ENCODE peak calls at places on chromosomes 5 and 9, in eight cellular contexts. D, O, Q, A, R, T, Y and U are unnamed samples.
A peak's percentile ranks its signal among the peaks of the same experiment; 100 is the strongest.

GRCh38 chr9:108478431-108478837 is 377.4 kb downstream of the ACTL7B start:
- DNase-seq in D (no peak), O (no peak), Q (no peak), A (no peak), R (no peak), T (peak; percentile 91), Y (peak; percentile 32), U (no peak)

GRCh38 chr5:54701179-54701578 is 183.6 kb downstream of the SNX18 start:
- DNase-seq in D (peak; percentile 91), O (no peak), Q (peak; percentile 77), A (no peak), R (no peak), T (peak; percentile 56), Y (no peak), U (no peak)

GRCh38 chr9:91483189-91483691 is 59.6 kb upstream of the NFIL3 start:
- DNase-seq in D (no peak), O (no peak), Q (no peak), A (no peak), R (no peak), T (peak; percentile 92), Y (peak; percentile 46), U (no peak)

GRCh38 chr9:4967521-4967920 is 17.6 kb upstream of the JAK2 start:
- DNase-seq in D (no peak), O (no peak), Q (no peak), A (no peak), R (no peak), T (peak; percentile 86), Y (no peak), U (no peak)

GRCh38 chr5:135365281-135365680 is 33.8 kb downstream of the MACROH2A1 start:
- DNase-seq in D (no peak), O (no peak), Q (no peak), A (no peak), R (no peak), T (no peak), Y (no peak), U (no peak)

GRCh38 chr5:178394074-178394473 is 161.5 kb upstream of the PHYKPL start:
- DNase-seq in D (no peak), O (no peak), Q (no peak), A (no peak), R (no peak), T (no peak), Y (no peak), U (no peak)

GRCh38 chr9:137578518-137579258 is at the start of gene DPH7:
- DNase-seq in D (peak; percentile 94), O (peak; percentile 89), Q (peak; percentile 29), A (peak; percentile 98), R (peak; percentile 55), T (peak; percentile 86), Y (peak; percentile 95), U (peak; percentile 76)

GRCh38 chr9:3646226-3646625 is 120.4 kb upstream of the RFX3 start:
- DNase-seq in D (no peak), O (no peak), Q (no peak), A (no peak), R (no peak), T (no peak), Y (peak; percentile 56), U (peak; percentile 11)

GRCh38 chr9:16236326-16236725 is 634.1 kb downstream of the BNC2 start:
- DNase-seq in D (no peak), O (no peak), Q (no peak), A (no peak), R (no peak), T (peak; percentile 53), Y (peak; percentile 28), U (no peak)

GRCh38 chr5:118548761-118549160 is 439.6 kb downstream of the DTWD2 start:
- DNase-seq in D (no peak), O (no peak), Q (no peak), A (no peak), R (no peak), T (peak; percentile 73), Y (peak; percentile 52), U (no peak)

GRCh38 chr9:2220036-2220435 is 204.9 kb downstream of the SMARCA2 start:
- DNase-seq in D (no peak), O (no peak), Q (no peak), A (no peak), R (no peak), T (no peak), Y (no peak), U (no peak)

GRCh38 chr5:149656576-149657182 is 73.4 kb upstream of the PPARGC1B start:
- DNase-seq in D (peak; percentile 82), O (peak; percentile 18), Q (no peak), A (no peak), R (no peak), T (no peak), Y (no peak), U (peak; percentile 42)

GRCh38 chr9:127390563-127390962 is 6.4 kb upstream of the SLC2A8 start:
- DNase-seq in D (peak; percentile 31), O (no peak), Q (no peak), A (no peak), R (no peak), T (no peak), Y (no peak), U (no peak)

GRCh38 chr5:104628906-104629305 is 1066.3 kb upstream of the NUDT12 start:
- DNase-seq in D (no peak), O (no peak), Q (no peak), A (no peak), R (no peak), T (no peak), Y (no peak), U (no peak)